ENCODE peak calls at places on chromosomes 16 and 17, in ten cellular contexts. C is lung; J is hypothalamus; E is HFFc6; F is Calu3; V is lung microvascular endothelial cell; D is A172; A is neuronal stem cell; L is cardiac muscle cell; T is activated CD4-positive, alpha-beta T cell treated with anti-CD3 and anti-CD28 coated beads, Interleukin-2, amount 10 ng/mL, durations not matched to agents 7 days and 5 days. S is an unnamed sample.

GRCh38 chr16:66045626-66046025 is 320.9 kb upstream of the CDH5 start:
- DNase-seq in T (no peak), D (no peak), A (no peak), J (no peak), E (no peak), F (no peak), V (no peak), L (no peak), C (no peak), S (peak)

GRCh38 chr16:69014811-69015210 is 90.6 kb upstream of the HAS3 start:
- DNase-seq in C (no peak), J (no peak), A (no peak), E (no peak), L (no peak), D (no peak), V (no peak), F (no peak), T (no peak), S (peak)

GRCh38 chr16:2486645-2487516 is 12.0 kb downstream of the TBC1D24 start:
- DNase-seq in V (no peak), J (peak), F (no peak), A (no peak), L (no peak), T (peak), D (no peak), E (peak), C (peak), S (peak)

GRCh38 chr16:67112591-67113399 is 3.1 kb downstream of the PHAF1 start:
- DNase-seq in J (no peak), T (no peak), V (no peak), E (no peak), L (no peak), C (no peak), F (peak), D (no peak), A (no peak), S (no peak)

GRCh38 chr16:27177031-27177774 is 26.1 kb upstream of the KDM8 start:
- DNase-seq in V (no peak), C (no peak), J (no peak), L (no peak), F (no peak), D (peak), A (no peak), E (peak), T (no peak), S (peak)

GRCh38 chr17:49815761-49816281 is 27.3 kb downstream of the KAT7 start:
- DNase-seq in J (no peak), V (peak), E (no peak), A (peak), D (no peak), L (no peak), F (no peak), C (no peak), T (no peak), S (peak)

GRCh38 chr17:5209396-5209795 is 17.7 kb upstream of the ZNF594 start:
- DNase-seq in C (no peak), A (no peak), F (no peak), J (no peak), E (peak), D (no peak), V (no peak), T (no peak), L (no peak), S (no peak)

GRCh38 chr17:29742210-29742513 is 119.5 kb upstream of the CORO6 start:
- DNase-seq in E (no peak), F (no peak), J (no peak), T (no peak), D (no peak), A (no peak), L (no peak), C (no peak), V (no peak), S (no peak)

GRCh38 chr16:66843191-66843590 is 1.0 kb upstream of the CA7 start:
- DNase-seq in C (no peak), T (no peak), E (no peak), J (no peak), L (no peak), D (no peak), V (no peak), A (no peak), F (no peak), S (no peak)

GRCh38 chr16:4200000-4200780 is 41.7 kb downstream of the SRL start:
- DNase-seq in L (peak), E (peak), J (peak), A (peak), F (peak), D (peak), V (peak), T (peak), C (peak), S (peak)

GRCh38 chr16:53740933-53741531 is 37.1 kb downstream of the FTO start:
- DNase-seq in V (peak), L (no peak), D (no peak), A (no peak), E (no peak), C (no peak), F (no peak), T (no peak), J (no peak), S (no peak)

GRCh38 chr16:9820481-9821246 is 361.6 kb downstream of the GRIN2A start:
- DNase-seq in V (no peak), J (no peak), D (no peak), T (no peak), E (no peak), C (no peak), L (peak), A (peak), F (no peak), S (no peak)

GRCh38 chr17:72119963-72120877 is 600 bp upstream of the SOX9 start:
- DNase-seq in T (no peak), V (no peak), F (peak), J (peak), A (no peak), D (peak), L (peak), C (peak), E (peak), S (peak)

GRCh38 chr17:17109896-17110295 is 67.6 kb downstream of the MPRIP start:
- DNase-seq in D (peak), A (no peak), L (no peak), E (no peak), T (peak), F (peak), C (peak), J (no peak), V (no peak), S (no peak)

GRCh38 chr17:45150911-45151809 is 2.9 kb downstream of the HEXIM1 start:
- DNase-seq in L (no peak), F (no peak), A (no peak), T (no peak), D (no peak), C (no peak), E (no peak), J (no peak), V (no peak), S (no peak)

GRCh38 chr16:56632160-56632847 is at the start of gene MT1M:
- DNase-seq in V (peak), A (no peak), F (no peak), C (no peak), E (no peak), J (peak), L (peak), T (no peak), D (no peak), S (no peak)

GRCh38 chr17:10875984-10876555 is 38.2 kb upstream of the PIRT start:
- DNase-seq in E (peak), F (peak), L (peak), J (peak), D (peak), A (peak), V (peak), T (peak), C (peak), S (peak)

GRCh38 chr16:3637371-3637923 is 17.0 kb upstream of the DNASE1 start:
- DNase-seq in T (peak), A (no peak), C (no peak), D (no peak), E (no peak), J (no peak), F (no peak), L (peak), V (no peak), S (peak)

GRCh38 chr17:48554412-48555090 is 9.6 kb upstream of the HOXB2 start:
- DNase-seq in T (no peak), F (no peak), D (no peak), E (no peak), L (no peak), C (no peak), A (no peak), J (no peak), V (no peak), S (peak)

GRCh38 chr17:37642706-37643105 is 540 bp downstream of the DDX52 start:
- DNase-seq in E (peak), L (peak), T (no peak), F (no peak), V (peak), D (peak), C (no peak), A (no peak), J (no peak), S (peak)

GRCh38 chr16:15699819-15700218 is 49.8 kb downstream of the NDE1 start:
- DNase-seq in A (no peak), J (no peak), C (no peak), V (no peak), F (no peak), T (no peak), E (no peak), L (no peak), D (no peak), S (no peak)

GRCh38 chr17:42120161-42121065 is 754 bp downstream of the KAT2A start:
- DNase-seq in V (no peak), T (no peak), C (no peak), D (no peak), L (peak), E (no peak), A (no peak), J (no peak), F (no peak), S (no peak)

GRCh38 chr16:88836791-88837190 is 20.0 kb downstream of the GALNS start:
- DNase-seq in F (no peak), D (no peak), T (no peak), J (no peak), A (no peak), V (no peak), E (no peak), C (no peak), L (no peak), S (no peak)

GRCh38 chr16:72848759-72849664 is 198.9 kb downstream of the ZFHX3 start:
- DNase-seq in J (peak), E (peak), F (peak), T (no peak), V (peak), D (peak), C (peak), L (no peak), A (no peak), S (peak)

GRCh38 chr16:50081428-50082018 is 15.8 kb downstream of the HEATR3 start:
- DNase-seq in T (no peak), J (no peak), V (no peak), C (no peak), D (no peak), L (no peak), E (no peak), A (no peak), F (no peak), S (no peak)

GRCh38 chr17:70499067-70499786 is 329.9 kb downstream of the KCNJ2 start:
- DNase-seq in C (no peak), D (no peak), F (no peak), A (peak), J (no peak), E (no peak), L (no peak), V (no peak), T (no peak), S (no peak)

GRCh38 chr17:44416558-44417289 is 27.3 kb upstream of the ITGA2B start:
- DNase-seq in F (no peak), J (no peak), E (no peak), C (no peak), T (no peak), V (no peak), D (no peak), L (no peak), A (no peak), S (no peak)

GRCh38 chr16:49055824-49056545 is 225.7 kb downstream of the CBLN1 start:
- DNase-seq in C (no peak), F (no peak), J (no peak), T (no peak), A (no peak), V (no peak), E (no peak), D (no peak), L (no peak), S (no peak)

GRCh38 chr17:35022536-35023063 is 40.9 kb downstream of the RFFL start:
- DNase-seq in L (peak), D (peak), A (no peak), C (peak), F (no peak), V (peak), J (peak), E (peak), T (peak), S (peak)

GRCh38 chr16:50468749-50469078 is 79.5 kb upstream of the NKD1 start:
- DNase-seq in J (no peak), E (no peak), V (no peak), L (no peak), D (no peak), F (no peak), T (no peak), C (no peak), A (no peak), S (no peak)

GRCh38 chr16:15950167-15950854 is 895 bp downstream of the ABCC1 start:
- DNase-seq in L (peak), E (peak), C (peak), J (no peak), T (peak), V (peak), F (peak), A (no peak), D (peak), S (peak)

GRCh38 chr16:1900452-1900774 is 17.8 kb downstream of the HS3ST6 start:
- DNase-seq in C (no peak), J (no peak), T (no peak), A (no peak), L (no peak), V (no peak), F (peak), D (no peak), E (no peak), S (no peak)

GRCh38 chr17:21300601-21301571 is 16.4 kb downstream of the MAP2K3 start:
- DNase-seq in V (no peak), A (no peak), L (no peak), C (no peak), T (no peak), F (no peak), D (no peak), J (no peak), E (no peak), S (no peak)

GRCh38 chr16:53068423-53068833 is 13.6 kb downstream of the CHD9 start:
- DNase-seq in D (no peak), F (no peak), V (no peak), A (no peak), C (no peak), L (no peak), J (no peak), E (no peak), T (peak), S (no peak)

GRCh38 chr16:17944345-17944744 is 392.2 kb downstream of the NPIPA8 start:
- DNase-seq in J (no peak), C (no peak), L (no peak), A (peak), F (no peak), V (no peak), E (no peak), T (no peak), D (no peak), S (no peak)